ENCODE peak calls at places on chromosomes 4 and X, in nine cellular contexts. F, D, Q, K, P, X, J, O and H are unnamed samples.

GRCh38 chr4:25925486-25926201 is 11.6 kb downstream of the SMIM20 start:
- DNase-seq in F (no peak), D (peak; percentile 63), Q (peak; percentile 33), K (peak; percentile 47), P (peak; percentile 41), X (peak; percentile 66), J (no peak), O (no peak), H (no peak)

GRCh38 chrX:152915541-152916241 is 17.8 kb downstream of the ZNF185 start:
- DNase-seq in F (no peak), D (no peak), Q (peak; percentile 76), K (no peak), P (no peak), X (peak; percentile 81), J (no peak), O (no peak), H (no peak)

GRCh38 chrX:38664285-38664684 is 102.9 kb downstream of the TSPAN7 start:
- DNase-seq in F (no peak), D (no peak), Q (peak; percentile 22), K (peak; percentile 28), P (peak; percentile 36), X (peak; percentile 12), J (no peak), O (no peak), H (no peak)

GRCh38 chrX:12329476-12329875 is 191.2 kb downstream of the FRMPD4 start:
- DNase-seq in F (no peak), D (no peak), Q (no peak), K (no peak), P (no peak), X (no peak), J (no peak), O (no peak), H (no peak)

GRCh38 chrX:39814391-39814790 is 283.4 kb downstream of the BCOR start:
- DNase-seq in F (no peak), D (peak; percentile 33), Q (no peak), K (peak; percentile 26), P (peak; percentile 23), X (peak; percentile 54), J (no peak), O (no peak), H (no peak)

GRCh38 chr4:146342600-146343192 is 128.4 kb downstream of the REELD1 start:
- DNase-seq in F (no peak), D (no peak), Q (peak; percentile 63), K (peak; percentile 25), P (peak; percentile 47), X (no peak), J (no peak), O (no peak), H (no peak)

GRCh38 chr4:53591372-53591892 is at the start of gene LNX1:
- DNase-seq in F (peak; percentile 98), D (peak; percentile 90), Q (no peak), K (peak; percentile 97), P (no peak), X (no peak), J (no peak), O (no peak), H (peak; percentile 79)

GRCh38 chr4:88623097-88623496 is 30.8 kb downstream of the HERC3 start:
- DNase-seq in F (no peak), D (no peak), Q (peak; percentile 74), K (no peak), P (peak; percentile 95), X (no peak), J (no peak), O (no peak), H (no peak)

GRCh38 chr4:110172972-110173371 is 25.4 kb downstream of the ELOVL6 start:
- DNase-seq in F (peak; percentile 66), D (no peak), Q (no peak), K (peak; percentile 67), P (no peak), X (no peak), J (no peak), O (no peak), H (no peak)

GRCh38 chr4:112857461-112857860 is 192.0 kb upstream of the ANK2 start:
- DNase-seq in F (no peak), D (no peak), Q (peak; percentile 92), K (no peak), P (peak; percentile 89), X (no peak), J (peak; percentile 46), O (no peak), H (no peak)

GRCh38 chr4:81032174-81032551 is 1.7 kb downstream of the BMP3 start:
- DNase-seq in F (no peak), D (no peak), Q (no peak), K (no peak), P (no peak), X (no peak), J (no peak), O (no peak), H (no peak)

GRCh38 chr4:98657531-98658286 is 702 bp downstream of the TSPAN5 start:
- DNase-seq in F (no peak), D (peak; percentile 47), Q (peak; percentile 75), K (peak; percentile 43), P (peak; percentile 65), X (peak; percentile 26), J (no peak), O (no peak), H (no peak)

GRCh38 chrX:102604327-102604726 is 5.0 kb downstream of the ARMCX5 start:
- DNase-seq in F (no peak), D (no peak), Q (no peak), K (no peak), P (no peak), X (no peak), J (no peak), O (no peak), H (no peak)

GRCh38 chr4:176422031-176422430 is 102.3 kb downstream of the SPCS3 start:
- DNase-seq in F (no peak), D (no peak), Q (no peak), K (no peak), P (no peak), X (no peak), J (no peak), O (no peak), H (no peak)

GRCh38 chr4:22216278-22216677 is 267.7 kb upstream of the KCNIP4 start:
- DNase-seq in F (no peak), D (no peak), Q (no peak), K (no peak), P (no peak), X (no peak), J (no peak), O (no peak), H (no peak)

GRCh38 chr4:140069068-140069467 is 84.9 kb downstream of the MAML3 start:
- DNase-seq in F (peak; percentile 46), D (no peak), Q (peak; percentile 32), K (no peak), P (peak; percentile 75), X (no peak), J (no peak), O (no peak), H (no peak)

GRCh38 chrX:123464709-123465108 is 268.1 kb downstream of the THOC2 start:
- DNase-seq in F (no peak), D (no peak), Q (no peak), K (no peak), P (no peak), X (no peak), J (no peak), O (no peak), H (no peak)

GRCh38 chr4:71147261-71147660 is 153.8 kb downstream of the DCK start:
- DNase-seq in F (no peak), D (no peak), Q (peak; percentile 27), K (no peak), P (peak; percentile 8), X (no peak), J (no peak), O (no peak), H (no peak)

GRCh38 chr4:127856485-127857447 is 23.9 kb upstream of the PLK4 start:
- DNase-seq in F (no peak), D (no peak), Q (peak; percentile 85), K (no peak), P (peak; percentile 93), X (peak; percentile 45), J (peak; percentile 55), O (no peak), H (no peak)

GRCh38 chrX:18856645-18856997 is 127.3 kb downstream of the PHKA2 start:
- DNase-seq in F (no peak), D (no peak), Q (no peak), K (no peak), P (no peak), X (no peak), J (no peak), O (no peak), H (no peak)

GRCh38 chrX:49956313-49956712 is 33.9 kb downstream of the CLCN5 start:
- DNase-seq in F (no peak), D (no peak), Q (no peak), K (no peak), P (no peak), X (no peak), J (no peak), O (no peak), H (no peak)

GRCh38 chr4:5470318-5470889 is 238.0 kb downstream of the EVC2 start:
- DNase-seq in F (no peak), D (no peak), Q (no peak), K (no peak), P (no peak), X (no peak), J (no peak), O (peak; percentile 67), H (no peak)

DNA sequence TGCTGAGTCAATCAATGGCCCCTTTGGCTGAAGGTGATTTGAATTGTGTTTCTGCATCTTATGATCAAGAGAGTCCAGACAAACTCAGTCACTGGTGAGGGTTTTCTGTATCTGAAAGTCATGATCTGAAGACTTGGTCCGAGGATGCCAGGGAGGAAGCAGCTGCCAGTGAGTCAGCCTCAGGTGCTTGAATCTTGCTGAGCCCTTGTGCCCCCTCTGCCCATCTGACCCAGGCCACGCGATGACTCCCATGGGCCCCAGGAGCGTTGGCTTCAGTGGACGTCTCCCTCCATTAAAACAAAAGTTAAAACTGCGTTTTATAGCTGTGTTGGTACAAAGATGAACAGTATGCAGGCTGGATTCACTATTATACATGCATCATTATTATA is 62.0 kb downstream of the HTRA3 start:
- DNase-seq in F (no peak), D (no peak), Q (no peak), K (no peak), P (no peak), X (no peak), J (no peak), O (no peak), H (no peak)
- TF ChIP-seq CTCF in F (no peak), D (no peak), Q (no peak), K (no peak), P (no peak), X (no peak), J (no peak), O (no peak), H (no peak)

GRCh38 chr4:108796173-108796572 is 33.3 kb upstream of the ETNPPL start:
- DNase-seq in F (no peak), D (no peak), Q (no peak), K (no peak), P (no peak), X (no peak), J (no peak), O (no peak), H (no peak)
- TF ChIP-seq CTCF in F (no peak), D (no peak), Q (no peak), K (no peak), P (no peak), X (no peak), J (no peak), O (no peak), H (no peak)

GRCh38 chr4:136458326-136458725 is 1074.0 kb downstream of the PCDH18 start:
- DNase-seq in F (no peak), D (no peak), Q (no peak), K (no peak), P (no peak), X (no peak), J (no peak), O (no peak), H (no peak)
- TF ChIP-seq CTCF in F (no peak), D (no peak), Q (no peak), K (no peak), P (no peak), X (no peak), J (no peak), O (no peak), H (no peak)

GRCh38 chrX:47814853-47815252 is 21.8 kb upstream of the ZNF81 start:
- DNase-seq in F (no peak), D (no peak), Q (no peak), K (no peak), P (peak; percentile 5), X (no peak), J (no peak), O (no peak), H (no peak)
- TF ChIP-seq CTCF in F (no peak), D (no peak), Q (peak; percentile 9), K (no peak), P (peak; percentile 15), X (no peak), J (no peak), O (no peak), H (no peak)